ENCODE peak calls at places on chromosomes 16 and 17, in eight cellular contexts. D, O, K, E, C, X, T and V are unnamed samples.

GRCh38 chr17:65231086-65231485 is 93.9 kb downstream of the RGS9 start:
- DNase-seq in C (no peak), X (no peak), O (no peak), T (no peak), K (peak), D (no peak), E (no peak), V (no peak)

GRCh38 chr17:75504347-75505151 is 10.8 kb downstream of the CASKIN2 start:
- DNase-seq in X (peak), K (peak), C (peak), O (peak), D (peak), E (no peak), T (peak), V (peak)

GRCh38 chr16:87603684-87604571 is 1.6 kb downstream of the JPH3 start:
- DNase-seq in X (no peak), E (no peak), O (no peak), C (no peak), D (no peak), K (no peak), T (no peak), V (no peak)

GRCh38 chr17:52885882-52886281 is 727.4 kb upstream of the CA10 start:
- DNase-seq in X (no peak), T (no peak), D (no peak), O (no peak), E (no peak), C (no peak), K (no peak), V (no peak)

GRCh38 chr17:1647802-1648581 is 1.7 kb downstream of the RILP start:
- DNase-seq in E (no peak), D (no peak), X (peak), O (no peak), C (no peak), K (peak), T (no peak), V (peak)

GRCh38 chr16:23402100-23402499 is 50.9 kb downstream of the COG7 start:
- DNase-seq in D (no peak), K (no peak), O (no peak), T (no peak), X (no peak), C (no peak), E (no peak), V (no peak)

GRCh38 chr17:32253117-32253611 is 12.5 kb upstream of the RHBDL3 start:
- DNase-seq in E (peak), C (peak), D (peak), O (peak), X (peak), T (no peak), K (peak), V (peak)

GRCh38 chr17:66494023-66494803 is 191.8 kb downstream of the PRKCA start:
- DNase-seq in D (no peak), X (peak), K (peak), T (peak), C (no peak), E (no peak), O (no peak), V (peak)

GRCh38 chr17:60832206-60832605 is 154.6 kb downstream of the BCAS3 start:
- DNase-seq in K (no peak), C (no peak), X (peak), O (no peak), E (no peak), T (no peak), D (no peak), V (peak)

GRCh38 chr16:31712064-31712540 is 161.5 kb upstream of the ZNF267 start:
- DNase-seq in C (no peak), X (no peak), T (no peak), E (no peak), K (no peak), D (no peak), O (no peak), V (no peak)

GRCh38 chr16:56277040-56277439 is 85.8 kb downstream of the GNAO1 start:
- DNase-seq in O (no peak), K (peak), C (no peak), X (no peak), T (no peak), E (no peak), D (no peak), V (peak)

GRCh38 chr17:16477255-16477654 is 14.7 kb downstream of the LRRC75A start:
- DNase-seq in C (no peak), E (no peak), X (peak), O (no peak), K (peak), T (peak), D (no peak), V (no peak)

GRCh38 chr17:57782642-57783337 is 37.7 kb upstream of the CCDC182 start:
- DNase-seq in O (no peak), D (no peak), C (no peak), X (no peak), E (no peak), K (no peak), T (no peak), V (no peak)

GRCh38 chr16:89031715-89032659 is 55.0 kb upstream of the CBFA2T3 start:
- DNase-seq in E (no peak), K (no peak), X (no peak), O (peak), C (peak), D (peak), T (no peak), V (no peak)

GRCh38 chr16:57620316-57621231 is 7.9 kb upstream of the ADGRG1 start:
- DNase-seq in C (no peak), K (no peak), D (no peak), E (peak), X (no peak), O (no peak), T (no peak), V (no peak)

GRCh38 chr16:27225536-27226360 is 22.4 kb downstream of the KDM8 start:
- DNase-seq in K (no peak), C (no peak), E (no peak), X (no peak), O (no peak), T (no peak), D (no peak), V (no peak)

GRCh38 chr16:22424161-22424937 is 49.9 kb upstream of the CDR2 start:
- DNase-seq in C (no peak), O (no peak), E (no peak), K (no peak), D (no peak), X (peak), T (no peak), V (no peak)

GRCh38 chr17:72516772-72517399 is 396.1 kb downstream of the SOX9 start:
- DNase-seq in K (peak), X (peak), E (no peak), T (no peak), O (no peak), C (no peak), D (no peak), V (no peak)

GRCh38 chr17:80441133-80441578 is 26.2 kb downstream of the ENDOV start:
- DNase-seq in O (peak), T (peak), K (no peak), E (peak), X (peak), D (peak), C (peak), V (peak)

GRCh38 chr16:28845173-28846079 is 722 bp downstream of the TUFM start:
- DNase-seq in C (peak), T (no peak), E (no peak), X (no peak), O (no peak), D (peak), K (peak), V (peak)

GRCh38 chr17:3447625-3448024 is 14.0 kb upstream of the OR1E2 start:
- DNase-seq in X (no peak), D (no peak), K (peak), E (no peak), C (no peak), T (no peak), O (no peak), V (no peak)

GRCh38 chr17:82647593-82648164 is 565 bp downstream of the WDR45B start:
- DNase-seq in O (no peak), E (peak), X (no peak), C (peak), K (no peak), T (peak), D (peak), V (no peak)

GRCh38 chr16:56332464-56333079 is 92.8 kb downstream of the AMFR start:
- DNase-seq in X (peak), T (peak), C (no peak), O (no peak), K (peak), D (no peak), E (no peak), V (no peak)

GRCh38 chr16:89815639-89816348 is 653 bp downstream of the FANCA start:
- DNase-seq in X (no peak), K (peak), O (no peak), E (peak), C (peak), T (no peak), D (no peak), V (peak)

GRCh38 chr17:31674305-31674704 is 184.7 kb downstream of the COPRS start:
- DNase-seq in C (no peak), K (no peak), X (peak), D (no peak), O (no peak), E (no peak), T (no peak), V (no peak)